ENCODE peak calls at places on chromosomes 6 and 20, in eight cellular contexts. P is upper lobe of right lung, Y is pancreas, L is right cardiac atrium, U is PC-9, B is heart left ventricle, T is brain microvascular endothelial cell, D is mammary epithelial cell. R is an unnamed sample. For H3K27me3, the result is how much of the 10 kb centered on the place peaks cover.

GRCh38 chr6:158803733-158804143 is 15.4 kb downstream of the EZR start:
- DNase-seq in P (no peak), Y (no peak), L (no peak), U (peak), B (no peak), T (peak), D (peak), R (no peak)

GRCh38 chr20:17875981-17876385 is 92.6 kb downstream of the SNX5 start:
- DNase-seq in P (no peak), Y (no peak), L (no peak), U (no peak), B (no peak), T (no peak), D (no peak), R (no peak)

GRCh38 chr6:80088637-80089036 is 17.8 kb upstream of the BCKDHB start:
- DNase-seq in P (no peak), Y (no peak), L (no peak), U (no peak), B (no peak), T (no peak), D (no peak), R (no peak)

GRCh38 chr6:2623348-2623747 is 127.4 kb downstream of the MYLK4 start:
- DNase-seq in P (no peak), Y (no peak), L (peak), U (no peak), B (no peak), T (peak), D (no peak), R (no peak)

GRCh38 chr20:44091026-44091425 is 96.0 kb downstream of the JPH2 start:
- DNase-seq in P (no peak), Y (no peak), L (no peak), U (no peak), B (no peak), T (no peak), D (no peak), R (no peak)

GRCh38 chr6:107021786-107022185 is 6.2 kb upstream of the MTRES1 start:
- DNase-seq in P (no peak), Y (no peak), L (no peak), U (peak), B (no peak), T (no peak), D (peak), R (no peak)

GRCh38 chr20:10172998-10173655 is 45.5 kb upstream of the SNAP25 start:
- DNase-seq in P (no peak), Y (no peak), L (no peak), U (no peak), B (no peak), T (no peak), D (no peak), R (no peak)

GRCh38 chr6:91782789-91783188 is 1195.9 kb upstream of the MAP3K7 start:
- DNase-seq in P (no peak), Y (no peak), L (no peak), U (no peak), B (no peak), T (no peak), D (no peak), R (no peak)

GRCh38 chr6:23524556-23524955 is 601.5 kb upstream of the NRSN1 start:
- DNase-seq in P (no peak), Y (no peak), L (no peak), U (no peak), B (no peak), T (no peak), D (no peak), R (no peak)

GRCh38 chr20:37879003-37879599 is 23.8 kb upstream of the VSTM2L start:
- DNase-seq in P (no peak), Y (no peak), L (no peak), U (no peak), B (no peak), T (no peak), D (no peak), R (no peak)

GRCh38 chr20:47854687-47855212 is 69.5 kb upstream of the SULF2 start:
- DNase-seq in P (no peak), Y (no peak), L (no peak), U (peak), B (no peak), T (peak), D (peak), R (no peak)

GRCh38 chr6:140445474-140446004 is 1071.1 kb upstream of the CITED2 start:
- DNase-seq in P (no peak), Y (no peak), L (no peak), U (no peak), B (no peak), T (peak), D (no peak), R (no peak)

GRCh38 chr6:56764081-56764566 is 121.4 kb upstream of the DST start:
- DNase-seq in P (no peak), Y (no peak), L (peak), U (peak), B (no peak), T (no peak), D (peak), R (no peak)

GRCh38 chr20:10565922-10566897 is 107.6 kb downstream of the JAG1 start:
- DNase-seq in P (no peak), Y (no peak), L (no peak), U (no peak), B (no peak), T (no peak), D (no peak), R (no peak)

GRCh38 chr6:167324111-167324510 is 775 bp upstream of the TTLL2 start:
- DNase-seq in P (no peak), Y (no peak), L (no peak), U (no peak), B (no peak), T (no peak), D (no peak), R (no peak)

GRCh38 chr6:88880021-88880420 is 83.4 kb downstream of the RNGTT start:
- DNase-seq in P (no peak), Y (no peak), L (no peak), U (no peak), B (no peak), T (no peak), D (no peak), R (no peak)

GRCh38 chr6:48641544-48641943 is 530.5 kb upstream of the PTCHD4 start:
- DNase-seq in P (no peak), Y (no peak), L (no peak), U (peak), B (no peak), T (peak), D (peak), R (no peak)

GRCh38 chr20:45611054-45611453 is 18.5 kb upstream of the WFDC10A start:
- DNase-seq in P (no peak), Y (no peak), L (no peak), U (no peak), B (no peak), T (peak), D (peak), R (no peak)

GRCh38 chr20:62243106-62243505 is 4.8 kb downstream of the OSBPL2 start:
- DNase-seq in P (no peak), Y (no peak), L (no peak), U (no peak), B (no peak), T (no peak), D (no peak), R (no peak)

GRCh38 chr6:24356310-24357035 is 1.4 kb downstream of the DCDC2 start:
- DNase-seq in P (no peak), Y (no peak), L (no peak), U (no peak), B (no peak), T (no peak), D (no peak), R (no peak)

GRCh38 chr20:37392441-37393195 is 46.7 kb downstream of the SRC start:
- DNase-seq in P (no peak), Y (peak), L (peak), U (no peak), B (no peak), T (no peak), D (no peak), R (peak)

GRCh38 chr20:34249291-34249690 is 8.1 kb downstream of the ASIP start:
- DNase-seq in P (no peak), Y (no peak), L (no peak), U (no peak), B (no peak), T (peak), D (no peak), R (no peak)

DNA sequence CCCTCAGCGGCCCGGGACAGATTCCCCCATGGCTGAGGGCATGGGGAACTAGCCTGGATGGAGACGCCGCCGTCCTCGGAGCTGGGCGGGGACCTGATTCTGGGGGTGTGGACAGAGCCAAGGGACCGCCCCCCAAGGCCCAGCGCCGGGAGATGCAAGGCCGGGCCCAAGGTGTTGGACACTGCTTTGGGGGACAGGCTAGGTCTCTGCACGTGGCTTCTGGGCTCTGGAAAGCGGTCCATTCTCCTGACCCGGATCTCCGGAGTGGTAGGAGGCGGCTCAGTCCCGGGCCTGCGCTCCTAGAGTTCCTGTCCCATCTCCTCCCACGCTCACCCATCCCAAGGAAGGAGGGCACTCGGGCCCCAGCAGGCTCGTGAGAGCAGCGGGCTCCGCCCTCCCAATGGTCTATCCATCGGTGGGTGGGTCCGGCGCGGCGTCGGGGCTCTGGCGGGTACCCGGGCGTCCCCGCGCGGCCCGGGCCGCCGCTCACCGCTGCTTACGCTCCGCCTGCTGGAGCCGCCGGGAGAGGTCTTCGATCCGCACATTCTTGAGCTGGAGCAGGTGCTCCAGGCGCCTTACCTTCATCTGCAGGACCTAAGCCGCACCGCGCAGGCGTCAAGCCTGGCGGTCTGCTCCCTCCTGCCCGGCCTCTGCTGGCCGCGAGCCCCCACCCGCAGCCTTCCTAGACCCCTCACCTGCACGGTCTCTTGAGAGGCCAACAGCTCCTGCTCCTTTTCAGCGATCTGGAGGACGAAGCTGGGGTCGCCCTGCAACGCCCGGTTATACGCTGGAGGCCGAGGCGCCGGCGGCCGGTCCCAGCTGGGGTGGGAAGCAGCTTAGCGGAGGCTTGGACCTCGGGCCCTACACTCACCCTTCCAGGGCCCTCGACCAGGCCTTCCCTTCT is 3.3 kb downstream of the SPEF1 start:
- DNase-seq in P (peak), Y (peak), L (peak), U (no peak), B (peak), T (peak), D (peak), R (peak)
- H3K27me3 ChIP-seq in P (under half), Y (under half), L (under half), U (under half), B (under half), T (under half), D (under half), R (under half)

DNA sequence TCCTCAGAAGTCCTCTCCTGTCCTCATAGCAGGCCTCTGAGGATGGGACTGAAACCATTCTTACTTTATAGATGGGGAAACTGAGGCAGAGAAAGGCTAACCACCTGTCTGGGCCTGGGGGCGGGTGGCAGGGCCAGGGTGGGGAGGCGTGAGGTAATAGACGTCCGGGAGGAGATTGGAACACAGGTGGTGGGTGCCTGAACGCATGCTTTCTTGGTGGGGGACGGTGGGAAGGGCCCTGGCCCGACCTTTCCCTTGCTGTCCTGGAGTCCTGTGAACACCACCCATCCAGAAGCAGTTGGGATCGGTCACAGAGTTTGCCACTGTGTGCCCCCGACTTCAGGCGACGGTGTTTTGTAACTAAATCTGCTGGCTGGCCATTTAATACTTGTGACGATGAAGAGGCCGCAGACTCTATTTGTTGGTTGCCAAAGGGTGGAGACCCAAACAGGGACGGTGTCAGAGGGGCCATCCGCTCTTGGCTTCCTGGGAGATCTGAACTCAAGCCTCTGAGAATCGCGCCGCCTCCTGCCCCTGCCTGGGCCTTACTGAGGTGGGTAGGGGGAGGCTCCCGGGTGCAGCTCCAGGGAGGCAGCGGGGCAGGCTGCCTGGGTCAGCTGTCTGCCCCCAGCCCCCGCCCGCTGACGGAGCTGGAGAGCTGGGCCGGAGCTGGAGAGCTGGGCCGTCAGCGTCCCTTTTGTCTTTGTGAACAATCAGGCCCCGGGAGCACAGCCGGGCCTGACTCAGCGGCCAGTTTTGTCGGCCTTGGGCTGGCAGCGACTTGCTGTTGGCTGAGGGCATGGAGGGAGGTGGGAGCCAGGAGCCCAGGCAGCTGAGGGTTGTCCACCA is 4.1 kb downstream of the RBM38 start:
- DNase-seq in P (peak), Y (peak), L (peak), U (no peak), B (peak), T (no peak), D (peak), R (peak)
- H3K4me3 ChIP-seq in P (no peak), Y (no peak), L (no peak), U (no peak), B (peak), T (no peak), D (no peak), R (no peak)

DNA sequence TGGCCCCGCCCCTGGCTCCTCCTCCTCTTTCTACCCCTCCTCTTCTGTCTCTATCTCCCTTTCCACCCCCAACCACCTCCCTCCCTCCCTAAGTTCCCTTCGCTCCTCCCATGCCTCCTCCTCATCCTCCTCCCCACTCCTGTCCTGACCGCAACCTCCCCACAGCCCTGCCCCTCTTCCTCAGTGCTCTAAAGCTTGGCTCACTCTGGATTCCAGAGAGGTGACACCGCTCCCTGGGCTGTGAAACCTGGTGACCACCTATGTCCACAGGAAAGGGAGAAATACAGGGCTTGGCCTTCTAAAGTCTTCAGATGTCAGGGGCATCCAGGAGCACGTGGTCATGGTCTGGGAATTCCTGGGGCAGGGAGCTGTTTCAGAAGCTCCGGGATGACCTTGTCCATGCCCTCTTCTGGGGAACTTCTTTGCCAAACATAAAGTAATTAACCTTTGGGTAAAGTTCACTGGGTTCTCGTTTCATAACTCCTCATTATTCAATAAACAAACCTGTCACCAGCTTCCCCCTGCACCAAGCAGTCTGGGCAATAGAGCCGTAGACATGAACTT is 345 bp upstream of the CST5 start:
- DNase-seq in P (no peak), Y (no peak), L (no peak), U (peak), B (no peak), T (no peak), D (peak), R (no peak)
- H3K27me3 ChIP-seq in P (under half), Y (under half), L (under half), U (under half), B (under half), T (under half), D (under half), R (under half)

GRCh38 chr6:65416640-65417039 is 290.4 kb downstream of the EYS start:
- DNase-seq in P (no peak), Y (no peak), L (no peak), U (no peak), B (no peak), T (no peak), D (no peak), R (no peak)
- H3K4me3 ChIP-seq in P (no peak), Y (no peak), L (no peak), U (no peak), B (no peak), T (no peak), D (no peak), R (no peak)

GRCh38 chr6:26235240-26235730 is 129.7 kb upstream of the BTN3A2 start:
- DNase-seq in P (no peak), Y (no peak), L (no peak), U (no peak), B (no peak), T (no peak), D (no peak), R (no peak)
- H3K27me3 ChIP-seq in P (half or more), Y (under half), L (under half), U (under half), B (under half), T (under half), D (under half), R (under half)

DNA sequence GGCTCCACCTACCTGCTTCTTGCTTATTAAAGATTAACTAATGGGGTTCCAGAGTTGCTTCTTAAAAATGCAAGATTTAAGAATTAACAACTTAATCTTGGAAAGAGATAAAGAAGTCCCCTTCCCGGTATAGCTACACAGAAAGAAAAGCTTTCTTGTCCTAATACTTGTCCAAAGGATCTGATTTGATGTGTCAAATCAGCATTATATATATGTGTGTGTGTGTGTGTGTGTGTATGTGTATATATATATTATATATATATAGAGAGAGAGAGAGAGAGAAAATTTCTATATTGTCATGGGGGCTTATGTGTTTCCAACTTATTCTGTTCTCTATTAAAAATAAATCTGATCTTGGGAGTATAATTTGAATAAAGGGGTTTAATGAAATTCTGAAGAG is 4.6 kb upstream of the HMGN4 start:
- DNase-seq in P (no peak), Y (no peak), L (no peak), U (no peak), B (no peak), T (no peak), D (no peak), R (no peak)
- H3K4me3 ChIP-seq in P (peak), Y (peak), L (peak), U (peak), B (peak), T (peak), D (peak), R (peak)

GRCh38 chr6:1390805-1391511 is 1.6 kb downstream of the FOXF2 start:
- DNase-seq in P (no peak), Y (no peak), L (peak), U (no peak), B (no peak), T (no peak), D (no peak), R (no peak)

GRCh38 chr6:1391692-1392309 is 2.4 kb downstream of the FOXF2 start:
- DNase-seq in P (no peak), Y (no peak), L (no peak), U (no peak), B (no peak), T (no peak), D (no peak), R (no peak)

GRCh38 chr6:1393641-1394283 is 4.4 kb downstream of the FOXF2 start:
- DNase-seq in P (no peak), Y (no peak), L (no peak), U (no peak), B (no peak), T (no peak), D (no peak), R (no peak)

GRCh38 chr6:1394591-1395463 is 5.5 kb downstream of the FOXF2 start:
- DNase-seq in P (no peak), Y (no peak), L (no peak), U (no peak), B (no peak), T (no peak), D (no peak), R (no peak)

GRCh38 chr6:1392813-1393640 is 3.7 kb downstream of the FOXF2 start:
- DNase-seq in P (no peak), Y (no peak), L (no peak), U (no peak), B (no peak), T (no peak), D (no peak), R (no peak)
- H3K27me3 ChIP-seq in P (half or more), Y (under half), L (under half), U (under half), B (half or more), T (half or more), D (half or more), R (under half)

GRCh38 chr6:51989789-51990188 is 97.6 kb downstream of the PKHD1 start:
- DNase-seq in P (no peak), Y (no peak), L (no peak), U (no peak), B (no peak), T (no peak), D (no peak), R (no peak)
- H3K4me3 ChIP-seq in P (no peak), Y (no peak), L (no peak), U (no peak), B (no peak), T (no peak), D (no peak), R (no peak)

R was measured in aorta.